ENCODE peak calls at places on chromosomes 13 and 19, in seven cellular contexts. H is dorsolateral prefrontal cortex, N is astrocyte, T is fibroblast of pulmonary artery, I is ovary, W is upper lobe of right lung, E is suprapubic skin. X is an unnamed sample.

GRCh38 chr13:59094149-59094548 is 1069.6 kb downstream of the DIAPH3 start:
- DNase-seq in H (no peak), N (peak), T (peak), I (no peak), W (no peak), E (no peak), X (no peak)

GRCh38 chr13:114080739-114081561 is 51.5 kb downstream of the RASA3 start:
- DNase-seq in H (peak), N (no peak), T (no peak), I (no peak), W (peak), E (peak), X (peak)

GRCh38 chr19:36528921-36529518 is 949 bp upstream of the ZNF260 start:
- DNase-seq in H (no peak), N (no peak), T (no peak), I (no peak), W (no peak), E (no peak), X (peak)

GRCh38 chr13:31767175-31767900 is 28.0 kb downstream of the RXFP2 start:
- DNase-seq in H (no peak), N (peak), T (peak), I (no peak), W (no peak), E (no peak), X (no peak)

GRCh38 chr13:25319781-25320180 is 18.4 kb downstream of the NUP58 start:
- DNase-seq in H (no peak), N (no peak), T (peak), I (no peak), W (no peak), E (no peak), X (no peak)

GRCh38 chr13:78431328-78431727 is 172.0 kb downstream of the POU4F1 start:
- DNase-seq in H (no peak), N (no peak), T (no peak), I (no peak), W (no peak), E (no peak), X (no peak)

GRCh38 chr19:7515091-7515470 is 822 bp upstream of the ZNF358 start:
- DNase-seq in H (no peak), N (no peak), T (no peak), I (peak), W (no peak), E (no peak), X (no peak)

GRCh38 chr19:58097783-58098681 is at the start of gene ZSCAN18:
- DNase-seq in H (peak), N (peak), T (peak), I (peak), W (peak), E (peak), X (peak)

GRCh38 chr19:13938361-13939027 is at the start of gene PODNL1:
- DNase-seq in H (no peak), N (peak), T (peak), I (peak), W (no peak), E (no peak), X (no peak)

GRCh38 chr13:80131204-80131603 is 209.7 kb downstream of the SPRY2 start:
- DNase-seq in H (peak), N (peak), T (peak), I (peak), W (peak), E (peak), X (peak)

GRCh38 chr13:79485014-79485441 is 4.1 kb downstream of the NDFIP2 start:
- DNase-seq in H (no peak), N (peak), T (peak), I (no peak), W (no peak), E (no peak), X (no peak)

GRCh38 chr13:51811920-51812328 is 8.0 kb upstream of the DHRS12 start:
- DNase-seq in H (no peak), N (no peak), T (no peak), I (no peak), W (no peak), E (no peak), X (no peak)

GRCh38 chr19:46211201-46211881 is 18.2 kb upstream of the IGFL1 start:
- DNase-seq in H (no peak), N (no peak), T (peak), I (no peak), W (no peak), E (no peak), X (no peak)

GRCh38 chr13:32838985-32839384 is 177.2 kb upstream of the KL start:
- DNase-seq in H (no peak), N (no peak), T (peak), I (no peak), W (no peak), E (no peak), X (no peak)

GRCh38 chr13:51935326-51936171 is 73.8 kb downstream of the CCDC70 start:
- DNase-seq in H (no peak), N (no peak), T (peak), I (no peak), W (no peak), E (no peak), X (no peak)

GRCh38 chr19:52585101-52585500 is 15.0 kb downstream of the ZNF701 start:
- DNase-seq in H (no peak), N (no peak), T (no peak), I (peak), W (no peak), E (no peak), X (no peak)

GRCh38 chr13:48505597-48506091 is 27.2 kb downstream of the RCBTB2 start:
- DNase-seq in H (no peak), N (no peak), T (no peak), I (no peak), W (no peak), E (no peak), X (peak)

GRCh38 chr13:19178901-19179593 is 2.6 kb downstream of the TUBA3C start:
- DNase-seq in H (no peak), N (no peak), T (no peak), I (no peak), W (no peak), E (peak), X (no peak)

GRCh38 chr19:33310606-33311325 is 8.4 kb upstream of the CEBPA start:
- DNase-seq in H (no peak), N (no peak), T (no peak), I (no peak), W (peak), E (no peak), X (no peak)

GRCh38 chr13:69565334-69565733 is 542.3 kb upstream of the ATXN8OS start:
- DNase-seq in H (no peak), N (peak), T (no peak), I (no peak), W (no peak), E (no peak), X (no peak)

GRCh38 chr13:29943301-29944085 is 93.1 kb upstream of the UBL3 start:
- DNase-seq in H (no peak), N (no peak), T (no peak), I (no peak), W (no peak), E (no peak), X (no peak)

DNA sequence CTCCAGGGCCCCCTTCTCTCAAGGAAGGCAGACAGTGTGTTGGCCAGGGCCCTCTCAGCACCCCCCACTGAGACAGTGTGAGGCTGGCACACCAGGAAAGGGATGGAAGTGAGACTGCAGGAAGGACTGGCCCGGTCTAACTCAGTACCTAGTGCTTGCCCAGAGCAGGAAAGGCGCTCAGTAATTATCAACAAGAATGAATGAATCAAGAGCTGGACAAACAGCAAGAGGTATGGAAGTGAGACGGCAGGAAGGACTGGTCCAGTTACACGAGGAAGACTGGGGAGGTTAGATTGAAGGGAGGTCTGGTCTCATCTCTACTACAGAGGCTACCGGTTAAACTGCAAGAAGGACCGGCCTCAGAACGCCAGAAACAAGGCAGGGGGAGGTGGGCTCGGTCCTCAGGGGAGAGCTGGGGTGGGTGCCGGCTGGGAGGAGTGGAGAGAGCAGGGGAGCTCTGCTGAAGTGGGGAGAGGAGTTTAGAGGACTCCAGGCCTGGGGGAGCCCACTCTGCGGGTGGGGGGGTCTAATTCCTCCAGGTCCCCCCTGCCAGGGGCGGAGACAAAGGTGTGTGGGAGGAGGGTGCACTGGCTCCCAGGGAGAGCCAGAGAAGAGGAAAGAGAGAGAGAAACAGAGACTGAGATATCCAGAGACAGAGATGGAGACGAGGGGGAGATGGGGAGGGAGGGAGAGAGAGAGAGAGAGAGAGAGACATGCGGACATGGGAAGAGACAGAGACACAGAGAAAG is 1.1 kb downstream of the SLC8A2 start:
- DNase-seq in H (no peak), N (no peak), T (no peak), I (no peak), W (no peak), E (no peak), X (no peak)
- H3K4me3 ChIP-seq in H (peak), N (no peak), T (no peak), I (peak), W (no peak), E (no peak), X (no peak)

GRCh38 chr19:18339703-18340102 is 695 bp upstream of the PGPEP1 start:
- DNase-seq in H (no peak), N (no peak), T (peak), I (no peak), W (no peak), E (no peak), X (no peak)
- TF ChIP-seq CTCF in H (no peak), N (no peak), T (peak), I (no peak), W (no peak), E (no peak), X (peak)

GRCh38 chr13:97978661-97979450 is 25.4 kb downstream of the IPO5 start:
- DNase-seq in H (no peak), N (peak), T (peak), I (no peak), W (no peak), E (no peak), X (no peak)
- H3K4me3 ChIP-seq in H (peak), N (peak), T (peak), I (no peak), W (no peak), E (no peak), X (no peak)

GRCh38 chr19:38740932-38741331 is 3.3 kb downstream of the CAPN12 start:
- DNase-seq in H (no peak), N (no peak), T (no peak), I (no peak), W (no peak), E (no peak), X (no peak)
- TF ChIP-seq CTCF in H (no peak), N (no peak), T (no peak), I (no peak), W (no peak), E (no peak), X (no peak)

DNA sequence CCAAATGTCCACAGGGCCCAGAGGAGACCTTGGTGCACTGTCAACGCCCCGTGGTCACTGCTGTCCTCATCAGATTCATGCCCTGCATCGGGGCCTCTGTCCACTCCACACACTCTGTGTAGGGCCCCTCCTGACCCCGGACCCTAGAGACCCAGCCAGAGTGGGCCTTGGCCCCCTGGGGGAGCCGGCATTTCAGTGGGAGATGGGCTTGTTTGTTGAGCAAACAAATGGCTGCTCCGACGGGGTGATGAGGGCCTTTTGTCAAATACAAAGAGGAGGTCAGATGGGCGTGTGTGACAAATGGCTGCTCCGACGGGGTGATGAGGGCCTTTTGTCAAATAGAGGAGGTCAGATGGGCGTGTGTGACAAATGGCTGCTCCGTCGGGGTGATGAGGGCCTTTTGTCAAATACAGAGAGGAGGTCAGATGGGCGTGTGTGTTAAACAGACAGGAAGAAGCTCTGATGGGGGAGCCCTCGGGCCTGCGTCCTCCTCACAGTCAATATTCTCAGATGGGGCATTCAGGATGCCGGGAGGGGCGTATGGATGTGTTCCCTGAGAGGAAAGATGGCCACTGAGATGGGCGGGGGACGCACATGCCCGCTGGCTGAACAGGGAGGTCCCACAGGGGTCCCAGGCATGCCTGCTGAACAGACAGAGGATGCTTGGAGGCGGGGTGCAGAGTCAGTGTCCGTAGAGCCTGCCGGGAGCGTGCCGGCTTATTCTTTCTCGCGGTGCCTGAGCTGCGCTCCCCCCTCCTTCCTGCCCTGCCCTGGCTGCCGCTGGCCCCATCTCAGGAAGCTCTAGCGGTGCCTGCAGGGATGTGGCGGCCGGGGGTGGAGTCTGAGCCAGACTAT is 36.3 kb downstream of the SMIM24 start:
- DNase-seq in H (peak), N (no peak), T (peak), I (no peak), W (no peak), E (no peak), X (peak)
- H3K4me3 ChIP-seq in H (peak), N (no peak), T (no peak), I (no peak), W (no peak), E (no peak), X (no peak)

GRCh38 chr19:3360494-3361383 is 5.6 kb upstream of the NFIC start:
- DNase-seq in H (peak), N (no peak), T (no peak), I (peak), W (peak), E (peak), X (peak)
- TF ChIP-seq CTCF in H (peak), N (no peak), T (no peak), I (no peak), W (no peak), E (no peak), X (no peak)

GRCh38 chr19:11151181-11151580 is 4.4 kb downstream of the SPC24 start:
- DNase-seq in H (no peak), N (no peak), T (no peak), I (no peak), W (no peak), E (no peak), X (no peak)

GRCh38 chr19:11155373-11156120 is at the start of gene SPC24:
- DNase-seq in H (peak), N (peak), T (peak), I (peak), W (peak), E (peak), X (peak)

GRCh38 chr19:11159598-11160001 is 4.0 kb upstream of the SPC24 start:
- DNase-seq in H (no peak), N (no peak), T (peak), I (no peak), W (no peak), E (peak), X (no peak)

GRCh38 chr19:11152318-11153062 is 3.1 kb downstream of the SPC24 start:
- DNase-seq in H (no peak), N (peak), T (peak), I (peak), W (no peak), E (peak), X (peak)

GRCh38 chr19:11154683-11155047 is 917 bp downstream of the SPC24 start:
- DNase-seq in H (no peak), N (no peak), T (no peak), I (no peak), W (no peak), E (no peak), X (no peak)
- H3K4me3 ChIP-seq in H (no peak), N (peak), T (peak), I (no peak), W (no peak), E (no peak), X (no peak)